ENCODE peak calls at places on chromosomes 13 and 19, in five cellular contexts. K is fibroblast of lung, L is upper lobe of left lung, I is lower lobe of right lung, P is thoracic aorta. M is an unnamed sample. For H3K36me3, the result is how much of the 10 kb centered on the place peaks cover.

GRCh38 chr13:72839831-72840426 is 58.0 kb downstream of the PIBF1 start:
- DNase-seq in K (peak), L (peak), I (no peak), P (no peak), M (peak)

GRCh38 chr13:106899444-106899843 is 331.5 kb upstream of the ARGLU1 start:
- DNase-seq in K (no peak), L (no peak), I (no peak), P (no peak), M (no peak)

GRCh38 chr13:47875206-47875605 is 125.9 kb downstream of the SUCLA2 start:
- DNase-seq in K (no peak), L (no peak), I (no peak), P (no peak), M (no peak)

GRCh38 chr19:6876790-6877189 is 10.6 kb upstream of the ADGRE1 start:
- DNase-seq in K (no peak), L (no peak), I (peak), P (no peak), M (no peak)

GRCh38 chr13:26616126-26616525 is 58.6 kb downstream of the WASF3 start:
- DNase-seq in K (peak), L (no peak), I (no peak), P (no peak), M (no peak)

GRCh38 chr19:23527797-23528196 is 132.5 kb upstream of the ZNF91 start:
- DNase-seq in K (no peak), L (no peak), I (no peak), P (no peak), M (no peak)

GRCh38 chr13:37747071-37747612 is 122.4 kb downstream of the TRPC4 start:
- DNase-seq in K (peak), L (no peak), I (no peak), P (no peak), M (no peak)

GRCh38 chr19:35142531-35143230 is 374 bp upstream of the FXYD7 start:
- DNase-seq in K (no peak), L (no peak), I (no peak), P (no peak), M (peak)

GRCh38 chr13:93766719-93767118 is 540.1 kb downstream of the GPC6 start:
- DNase-seq in K (no peak), L (no peak), I (no peak), P (no peak), M (no peak)

GRCh38 chr19:28522545-28522922 is 690.4 kb downstream of the UQCRFS1 start:
- DNase-seq in K (no peak), L (no peak), I (no peak), P (no peak), M (no peak)

GRCh38 chr19:1270168-1270853 is 1.2 kb downstream of the CIRBP start:
- DNase-seq in K (no peak), L (peak), I (no peak), P (no peak), M (no peak)

GRCh38 chr19:39845172-39845571 is 1.0 kb downstream of the FBL start:
- DNase-seq in K (no peak), L (no peak), I (no peak), P (no peak), M (no peak)

GRCh38 chr13:53012707-53013106 is 15.9 kb upstream of the OLFM4 start:
- DNase-seq in K (no peak), L (no peak), I (no peak), P (no peak), M (no peak)

GRCh38 chr13:46858776-46859175 is 38.1 kb downstream of the HTR2A start:
- DNase-seq in K (no peak), L (no peak), I (no peak), P (no peak), M (no peak)

GRCh38 chr19:32238076-32238475 is 107.3 kb upstream of the ZNF507 start:
- DNase-seq in K (no peak), L (no peak), I (no peak), P (no peak), M (no peak)

GRCh38 chr13:37667631-37668161 is 69.1 kb upstream of the POSTN start:
- DNase-seq in K (no peak), L (no peak), I (no peak), P (no peak), M (no peak)

GRCh38 chr19:46192990-46193650 is 36.4 kb upstream of the IGFL1 start:
- DNase-seq in K (peak), L (peak), I (no peak), P (no peak), M (peak)

GRCh38 chr13:110634558-110634957 is 19.2 kb downstream of the NAXD start:
- DNase-seq in K (peak), L (no peak), I (peak), P (no peak), M (no peak)

GRCh38 chr13:32208860-32209259 is 106.3 kb downstream of the ZAR1L start:
- DNase-seq in K (no peak), L (no peak), I (no peak), P (no peak), M (no peak)

GRCh38 chr19:14369399-14370168 is 11.7 kb upstream of the ADGRE5 start:
- DNase-seq in K (peak), L (peak), I (no peak), P (no peak), M (peak)
- H3K27ac ChIP-seq in K (no peak), L (peak), I (peak), P (peak), M (peak)

GRCh38 chr19:18932216-18932841 is 8.7 kb downstream of the HOMER3 start:
- DNase-seq in K (peak), L (peak), I (peak), P (peak), M (peak)
- H3K36me3 ChIP-seq in K (under half), L (under half), I (under half), P (under half), M (under half)

GRCh38 chr13:28754698-28755545 is 36.2 kb upstream of the SLC46A3 start:
- DNase-seq in K (no peak), L (peak), I (no peak), P (no peak), M (no peak)
- H3K27ac ChIP-seq in K (no peak), L (peak), I (peak), P (no peak), M (no peak)

DNA sequence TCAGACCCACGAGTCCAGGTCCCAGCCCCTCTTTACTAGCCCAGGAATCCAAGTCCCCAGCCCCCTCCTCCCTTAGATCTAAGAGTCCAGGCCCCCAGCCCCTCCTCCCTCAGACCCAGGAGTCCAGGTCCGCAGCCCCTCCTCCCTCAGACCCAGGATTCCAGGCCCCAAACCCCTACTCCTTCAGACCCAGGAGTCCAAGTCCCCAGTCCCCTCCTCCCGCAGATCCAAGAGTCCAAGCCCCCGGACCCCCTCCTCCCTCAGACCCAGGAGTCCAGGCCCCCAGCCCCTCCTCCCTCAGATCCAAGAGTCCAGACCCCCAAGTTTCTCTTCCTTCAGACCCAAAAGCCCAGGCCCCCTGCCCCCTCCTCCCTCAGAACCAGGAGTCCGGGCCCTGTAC is 11.5 kb downstream of the SPACA6 start:
- DNase-seq in K (no peak), L (no peak), I (no peak), P (no peak), M (no peak)
- H3K36me3 ChIP-seq in K (under half), L (under half), I (under half), P (under half), M (under half)

GRCh38 chr13:113457510-113457909 is 4.2 kb upstream of the ADPRHL1 start:
- DNase-seq in K (no peak), L (no peak), I (no peak), P (no peak), M (no peak)

GRCh38 chr13:113454936-113455335 is 1.6 kb upstream of the ADPRHL1 start:
- DNase-seq in K (no peak), L (no peak), I (no peak), P (no peak), M (no peak)

GRCh38 chr13:113458218-113459065 is 5.2 kb upstream of the ADPRHL1 start:
- DNase-seq in K (peak), L (no peak), I (no peak), P (no peak), M (no peak)

GRCh38 chr13:113455384-113455783 is 2.1 kb upstream of the ADPRHL1 start:
- DNase-seq in K (no peak), L (no peak), I (no peak), P (no peak), M (no peak)

GRCh38 chr13:113456116-113456702 is 2.9 kb upstream of the ADPRHL1 start:
- DNase-seq in K (no peak), L (no peak), I (no peak), P (no peak), M (no peak)
- H3K27ac ChIP-seq in K (no peak), L (no peak), I (no peak), P (no peak), M (no peak)

M was measured in CD8-positive, alpha-beta T cell.